ENCODE peak calls at places on chromosome 13, in five cellular contexts. One of them, this sample, is unnamed. For H3K4me1, the result is how much of the 10 kb centered on the place peaks cover.

GRCh38 chr13:84430441-84430840 is 548.2 kb upstream of the SLITRK1 start:
- DNase-seq in esophagus squamous epithelium: no peak
- DNase-seq in mucosa of descending colon: no peak
- DNase-seq in A549: no peak
- DNase-seq in colonic mucosa: no peak
- DNase-seq in this sample: no peak

GRCh38 chr13:39263033-39263432 is 224.8 kb downstream of the NHLRC3 start:
- DNase-seq in A549: peak
- DNase-seq in esophagus squamous epithelium: no peak
- DNase-seq in mucosa of descending colon: peak
- DNase-seq in colonic mucosa: peak
- DNase-seq in this sample: no peak

GRCh38 chr13:114124486-114124885 is 7.9 kb downstream of the RASA3 start:
- DNase-seq in esophagus squamous epithelium: no peak
- DNase-seq in mucosa of descending colon: no peak
- DNase-seq in colonic mucosa: no peak
- DNase-seq in A549: no peak
- DNase-seq in this sample: no peak

GRCh38 chr13:52744842-52745241 is 5.2 kb upstream of the CNMD start:
- DNase-seq in colonic mucosa: no peak
- DNase-seq in mucosa of descending colon: no peak
- DNase-seq in esophagus squamous epithelium: no peak
- DNase-seq in A549: no peak
- DNase-seq in this sample: no peak

GRCh38 chr13:110961959-110962358 is 47.1 kb upstream of the ANKRD10 start:
- DNase-seq in A549: no peak
- DNase-seq in colonic mucosa: no peak
- DNase-seq in mucosa of descending colon: no peak
- DNase-seq in esophagus squamous epithelium: no peak
- DNase-seq in this sample: no peak

GRCh38 chr13:50224534-50224933 is 209.3 kb downstream of the KCNRG start:
- DNase-seq in mucosa of descending colon: no peak
- DNase-seq in esophagus squamous epithelium: no peak
- DNase-seq in colonic mucosa: no peak
- DNase-seq in A549: no peak
- DNase-seq in this sample: no peak

GRCh38 chr13:105814219-105814901 is 721.1 kb downstream of the EFNB2 start:
- DNase-seq in colonic mucosa: no peak
- DNase-seq in A549: no peak
- DNase-seq in mucosa of descending colon: no peak
- DNase-seq in esophagus squamous epithelium: no peak
- DNase-seq in this sample: no peak

GRCh38 chr13:21037656-21038055 is 23.7 kb downstream of the LATS2 start:
- DNase-seq in esophagus squamous epithelium: no peak
- DNase-seq in A549: no peak
- DNase-seq in mucosa of descending colon: no peak
- DNase-seq in colonic mucosa: no peak
- DNase-seq in this sample: no peak

GRCh38 chr13:42260885-42261654 is 10.9 kb upstream of the AKAP11 start:
- DNase-seq in A549: no peak
- DNase-seq in esophagus squamous epithelium: no peak
- DNase-seq in colonic mucosa: no peak
- DNase-seq in mucosa of descending colon: no peak
- DNase-seq in this sample: no peak

GRCh38 chr13:51977606-51978005 is 33.6 kb downstream of the ATP7B start:
- DNase-seq in esophagus squamous epithelium: no peak
- DNase-seq in A549: no peak
- DNase-seq in colonic mucosa: no peak
- DNase-seq in mucosa of descending colon: no peak
- DNase-seq in this sample: no peak

GRCh38 chr13:24502567-24503375 is 9.8 kb downstream of the PARP4 start:
- DNase-seq in mucosa of descending colon: peak
- DNase-seq in A549: peak
- DNase-seq in esophagus squamous epithelium: no peak
- DNase-seq in colonic mucosa: peak
- DNase-seq in this sample: no peak

GRCh38 chr13:91133941-91134772 is 213.3 kb upstream of the MIR17HG start:
- DNase-seq in mucosa of descending colon: peak
- DNase-seq in esophagus squamous epithelium: no peak
- DNase-seq in A549: peak
- DNase-seq in colonic mucosa: peak
- DNase-seq in this sample: no peak

GRCh38 chr13:81442904-81443303 is 1102.0 kb upstream of the SPRY2 start:
- DNase-seq in mucosa of descending colon: no peak
- DNase-seq in colonic mucosa: no peak
- DNase-seq in esophagus squamous epithelium: no peak
- DNase-seq in A549: no peak
- DNase-seq in this sample: no peak

GRCh38 chr13:106566682-106567420 is 1.1 kb downstream of the ARGLU1 start:
- DNase-seq in mucosa of descending colon: peak
- DNase-seq in A549: peak
- DNase-seq in esophagus squamous epithelium: peak
- DNase-seq in colonic mucosa: peak
- DNase-seq in this sample: peak

GRCh38 chr13:60944863-60945262 is 470.8 kb downstream of the PCDH20 start:
- DNase-seq in A549: no peak
- DNase-seq in esophagus squamous epithelium: no peak
- DNase-seq in colonic mucosa: no peak
- DNase-seq in mucosa of descending colon: no peak
- DNase-seq in this sample: no peak

GRCh38 chr13:62432295-62432694 is 1016.6 kb upstream of the PCDH20 start:
- DNase-seq in A549: no peak
- DNase-seq in mucosa of descending colon: no peak
- DNase-seq in esophagus squamous epithelium: no peak
- DNase-seq in colonic mucosa: no peak
- DNase-seq in this sample: no peak

GRCh38 chr13:31538067-31539042 is 201.0 kb upstream of the RXFP2 start:
- DNase-seq in esophagus squamous epithelium: no peak
- DNase-seq in colonic mucosa: peak
- DNase-seq in A549: no peak
- DNase-seq in mucosa of descending colon: peak
- DNase-seq in this sample: no peak

GRCh38 chr13:49219647-49220034 is 497 bp upstream of the MLNR start:
- DNase-seq in esophagus squamous epithelium: no peak
- DNase-seq in A549: no peak
- DNase-seq in mucosa of descending colon: peak
- DNase-seq in colonic mucosa: no peak
- DNase-seq in this sample: no peak

GRCh38 chr13:40319699-40320586 is 346.5 kb downstream of the FOXO1 start:
- DNase-seq in colonic mucosa: no peak
- DNase-seq in mucosa of descending colon: no peak
- DNase-seq in A549: no peak
- DNase-seq in esophagus squamous epithelium: no peak
- DNase-seq in this sample: no peak

GRCh38 chr13:74444161-74444571 is 310.0 kb upstream of the KLF12 start:
- DNase-seq in mucosa of descending colon: no peak
- DNase-seq in esophagus squamous epithelium: no peak
- DNase-seq in colonic mucosa: no peak
- DNase-seq in A549: no peak
- DNase-seq in this sample: no peak

GRCh38 chr13:73462241-73462640 is 403.4 kb downstream of the KLF5 start:
- DNase-seq in colonic mucosa: no peak
- DNase-seq in A549: no peak
- DNase-seq in mucosa of descending colon: no peak
- DNase-seq in esophagus squamous epithelium: no peak
- DNase-seq in this sample: no peak

GRCh38 chr13:70923863-70924752 is 815.9 kb upstream of the KLHL1 start:
- DNase-seq in esophagus squamous epithelium: no peak
- DNase-seq in A549: no peak
- DNase-seq in colonic mucosa: no peak
- DNase-seq in mucosa of descending colon: no peak
- DNase-seq in this sample: no peak

GRCh38 chr13:64239372-64239771 is 2823.7 kb upstream of the PCDH20 start:
- DNase-seq in esophagus squamous epithelium: no peak
- DNase-seq in colonic mucosa: no peak
- DNase-seq in mucosa of descending colon: no peak
- DNase-seq in A549: no peak
- DNase-seq in this sample: no peak

GRCh38 chr13:79290595-79291244 is 115.3 kb downstream of the RBM26 start:
- DNase-seq in mucosa of descending colon: no peak
- DNase-seq in esophagus squamous epithelium: no peak
- DNase-seq in A549: no peak
- DNase-seq in colonic mucosa: no peak
- DNase-seq in this sample: no peak

GRCh38 chr13:97753269-97753668 is 200.2 kb upstream of the IPO5 start:
- DNase-seq in A549: no peak
- DNase-seq in colonic mucosa: no peak
- DNase-seq in esophagus squamous epithelium: no peak
- DNase-seq in mucosa of descending colon: no peak
- DNase-seq in this sample: no peak

GRCh38 chr13:97753942-97754670 is 199.4 kb upstream of the IPO5 start:
- DNase-seq in A549: no peak
- DNase-seq in esophagus squamous epithelium: no peak
- DNase-seq in colonic mucosa: no peak
- DNase-seq in mucosa of descending colon: no peak
- DNase-seq in this sample: no peak

GRCh38 chr13:97743946-97744345 is 209.5 kb upstream of the IPO5 start:
- DNase-seq in esophagus squamous epithelium: no peak
- DNase-seq in mucosa of descending colon: no peak
- DNase-seq in A549: no peak
- DNase-seq in colonic mucosa: no peak
- DNase-seq in this sample: no peak

GRCh38 chr13:97751477-97751876 is 202.0 kb upstream of the IPO5 start:
- DNase-seq in mucosa of descending colon: no peak
- DNase-seq in esophagus squamous epithelium: no peak
- DNase-seq in colonic mucosa: no peak
- DNase-seq in A549: no peak
- DNase-seq in this sample: no peak

DNA sequence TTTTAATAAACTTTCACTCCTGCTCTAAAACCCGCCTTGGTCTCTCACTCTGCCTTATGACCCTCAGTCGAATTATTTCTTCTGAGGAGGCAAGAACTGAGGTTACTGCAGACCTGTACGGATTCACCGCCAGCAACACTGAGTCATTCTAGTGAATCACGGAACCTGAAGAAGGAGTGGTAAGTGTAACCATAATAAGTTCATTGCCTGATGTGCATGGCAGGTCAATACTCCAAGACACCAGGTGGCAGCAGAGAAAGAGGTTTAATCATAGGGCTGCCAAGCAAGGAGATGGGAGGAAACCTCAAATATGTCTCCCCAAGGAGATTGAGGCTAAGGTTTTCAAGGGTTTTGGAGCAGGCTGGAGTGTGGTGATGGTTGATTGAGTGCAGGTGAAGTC is 204.3 kb upstream of the IPO5 start:
- DNase-seq in mucosa of descending colon: no peak
- DNase-seq in A549: peak
- DNase-seq in esophagus squamous epithelium: no peak
- DNase-seq in colonic mucosa: no peak
- DNase-seq in this sample: no peak
- TF ChIP-seq CTCF in mucosa of descending colon: no peak
- TF ChIP-seq CTCF in A549: no peak
- TF ChIP-seq CTCF in esophagus squamous epithelium: no peak
- TF ChIP-seq CTCF in colonic mucosa: no peak
- TF ChIP-seq CTCF in this sample: no peak

DNA sequence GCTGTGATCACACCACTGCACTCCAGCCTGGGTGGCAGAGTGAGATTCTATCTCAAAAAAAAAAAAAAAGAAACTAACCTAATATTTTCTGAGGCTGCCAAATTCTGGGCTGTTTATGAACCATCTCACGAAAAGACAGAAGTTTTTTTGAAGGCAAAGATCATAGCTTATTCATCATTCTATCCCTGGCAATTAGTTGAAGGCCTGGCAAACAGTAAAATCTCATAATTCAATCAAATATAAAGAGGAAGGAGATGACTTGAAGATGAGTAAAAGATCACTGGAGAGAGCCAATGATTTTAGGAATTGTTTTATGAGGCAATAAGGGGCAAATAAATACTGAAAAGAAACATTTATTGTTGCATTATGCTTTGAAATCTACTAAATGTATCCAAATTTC is 216.5 kb downstream of the DCLK1 start:
- DNase-seq in mucosa of descending colon: no peak
- DNase-seq in colonic mucosa: no peak
- DNase-seq in A549: no peak
- DNase-seq in esophagus squamous epithelium: no peak
- DNase-seq in this sample: no peak
- H3K4me3 ChIP-seq in mucosa of descending colon: no peak
- H3K4me3 ChIP-seq in colonic mucosa: no peak
- H3K4me3 ChIP-seq in A549: no peak
- H3K4me3 ChIP-seq in esophagus squamous epithelium: no peak
- H3K4me3 ChIP-seq in this sample: no peak

GRCh38 chr13:97726664-97727235 is 226.7 kb upstream of the IPO5 start:
- DNase-seq in mucosa of descending colon: no peak
- DNase-seq in A549: no peak
- DNase-seq in esophagus squamous epithelium: no peak
- DNase-seq in colonic mucosa: no peak
- DNase-seq in this sample: peak
- H3K4me1 ChIP-seq in mucosa of descending colon: under half
- H3K4me1 ChIP-seq in A549: under half
- H3K4me1 ChIP-seq in esophagus squamous epithelium: under half
- H3K4me1 ChIP-seq in colonic mucosa: under half
- H3K4me1 ChIP-seq in this sample: under half

DNA sequence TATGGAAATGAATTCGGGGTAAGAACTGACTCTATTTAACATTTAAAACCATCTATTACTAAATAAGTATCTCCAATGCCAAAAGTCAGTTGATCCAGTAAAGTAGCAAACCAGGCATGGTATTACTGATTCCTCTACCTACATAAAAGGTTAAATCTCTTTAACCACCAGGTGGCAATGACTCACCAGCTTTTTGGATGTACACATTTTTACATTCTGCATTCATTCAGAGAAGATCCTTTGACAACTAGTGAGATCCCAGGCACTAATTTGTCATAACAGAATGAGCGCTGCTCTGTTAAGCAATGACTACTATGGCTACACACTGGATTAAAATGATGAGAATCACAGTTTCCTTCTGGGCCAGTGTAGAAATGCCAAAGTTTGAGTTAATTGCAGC is 329.8 kb upstream of the GPC6 start:
- DNase-seq in esophagus squamous epithelium: no peak
- DNase-seq in A549: no peak
- DNase-seq in colonic mucosa: no peak
- DNase-seq in mucosa of descending colon: no peak
- DNase-seq in this sample: no peak
- TF ChIP-seq CTCF in esophagus squamous epithelium: no peak
- TF ChIP-seq CTCF in A549: no peak
- TF ChIP-seq CTCF in colonic mucosa: no peak
- TF ChIP-seq CTCF in mucosa of descending colon: no peak
- TF ChIP-seq CTCF in this sample: no peak

DNA sequence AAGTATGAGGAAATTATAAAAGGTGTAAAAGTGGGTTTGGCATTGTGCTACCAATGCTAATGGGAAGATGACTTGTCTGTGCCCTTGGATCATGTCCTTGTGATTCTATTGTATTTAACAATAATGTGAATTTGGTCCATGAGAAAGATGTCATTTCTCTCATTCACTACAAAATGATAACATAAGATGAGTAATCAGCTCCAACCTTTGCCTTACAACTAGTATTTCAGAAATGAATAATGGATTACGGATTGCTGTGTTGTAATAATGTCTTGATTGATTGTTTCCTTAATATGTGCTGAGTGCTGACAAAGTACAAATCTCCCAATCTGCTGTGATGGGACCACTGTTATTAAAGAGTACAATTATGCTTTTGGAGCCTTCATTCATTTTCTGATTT is 375.0 kb downstream of the PCDH9 start:
- DNase-seq in A549: no peak
- DNase-seq in esophagus squamous epithelium: no peak
- DNase-seq in colonic mucosa: no peak
- DNase-seq in mucosa of descending colon: no peak
- DNase-seq in this sample: no peak
- H3K4me3 ChIP-seq in A549: no peak
- H3K4me3 ChIP-seq in esophagus squamous epithelium: no peak
- H3K4me3 ChIP-seq in colonic mucosa: no peak
- H3K4me3 ChIP-seq in mucosa of descending colon: no peak
- H3K4me3 ChIP-seq in this sample: no peak

GRCh38 chr13:98972627-98973026 is 5.2 kb downstream of the DOCK9 start:
- DNase-seq in colonic mucosa: no peak
- DNase-seq in mucosa of descending colon: no peak
- DNase-seq in esophagus squamous epithelium: no peak
- DNase-seq in A549: no peak
- DNase-seq in this sample: no peak
- H3K4me1 ChIP-seq in colonic mucosa: under half
- H3K4me1 ChIP-seq in mucosa of descending colon: under half
- H3K4me1 ChIP-seq in esophagus squamous epithelium: under half
- H3K4me1 ChIP-seq in A549: under half
- H3K4me1 ChIP-seq in this sample: under half

This sample was measured in lung.